ENCODE peak calls at places on chromosomes 3 and 15, in five cellular contexts. H is H1, Z is neuronal stem cell, F is mesenchymal stem cell, D is trophoblast cell. S is an unnamed sample. For H3K4me1, the result is how much of the 10 kb centered on the place peaks cover.

GRCh38 chr3:133944641-133945441 is 49.2 kb upstream of the RAB6B start:
- DNase-seq in D (no peak), Z (no peak), H (no peak), F (peak), S (no peak)

GRCh38 chr3:89107461-89108035 is at the start of gene EPHA3:
- DNase-seq in F (peak), Z (peak), D (peak), H (peak), S (peak)

GRCh38 chr3:186760141-186760813 is 23.1 kb upstream of the EIF4A2 start:
- DNase-seq in H (no peak), F (no peak), D (peak), Z (no peak), S (no peak)

GRCh38 chr3:184144505-184144904 is 9.3 kb downstream of the EIF2B5 start:
- DNase-seq in F (no peak), D (peak), H (no peak), Z (no peak), S (no peak)

GRCh38 chr3:111072016-111072891 is 638 bp downstream of the NECTIN3 start:
- DNase-seq in D (peak), H (peak), F (peak), Z (no peak), S (peak)

GRCh38 chr15:55344206-55344605 is 25.2 kb downstream of the PIGB start:
- DNase-seq in F (no peak), H (no peak), Z (peak), D (no peak), S (peak)

GRCh38 chr3:185153861-185154629 is 1.2 kb upstream of the C3orf70 start:
- DNase-seq in F (no peak), D (no peak), H (peak), Z (no peak), S (peak)

GRCh38 chr3:152417181-152417580 is 148.5 kb downstream of the MBNL1 start:
- DNase-seq in H (no peak), F (no peak), D (peak), Z (no peak), S (no peak)

GRCh38 chr3:99324854-99325253 is 313.5 kb upstream of the COL8A1 start:
- DNase-seq in Z (no peak), D (no peak), F (no peak), H (no peak), S (no peak)

GRCh38 chr3:32200490-32200889 is 38.0 kb upstream of the CMTM8 start:
- DNase-seq in H (no peak), Z (no peak), F (no peak), D (no peak), S (no peak)

GRCh38 chr15:82909080-82909815 is 43.3 kb downstream of the HOMER2 start:
- DNase-seq in F (no peak), D (no peak), Z (no peak), H (no peak), S (no peak)

GRCh38 chr3:18389108-18389733 is 35.9 kb downstream of the SATB1 start:
- DNase-seq in Z (peak), F (peak), D (peak), H (no peak), S (no peak)

GRCh38 chr3:144039661-144040060 is 68.0 kb downstream of the DIPK2A start:
- DNase-seq in F (no peak), Z (no peak), D (no peak), H (no peak), S (no peak)

GRCh38 chr3:195044411-195044810 is 226.5 kb downstream of the XXYLT1 start:
- DNase-seq in Z (no peak), F (no peak), H (no peak), D (no peak), S (no peak)

GRCh38 chr3:63565220-63565619 is 87.3 kb upstream of the SNTN start:
- DNase-seq in Z (no peak), F (no peak), H (no peak), D (no peak), S (no peak)

GRCh38 chr3:134941820-134942219 is 146.8 kb downstream of the EPHB1 start:
- DNase-seq in H (no peak), Z (no peak), F (no peak), D (no peak), S (no peak)

GRCh38 chr3:193978446-193978845 is 157.5 kb upstream of the HES1 start:
- DNase-seq in F (peak), H (no peak), D (peak), Z (no peak), S (no peak)

GRCh38 chr3:119596392-119596791 is 1.3 kb upstream of the PLA1A start:
- DNase-seq in F (no peak), H (no peak), D (no peak), Z (no peak), S (no peak)
- H2BK12ac ChIP-seq in F (no peak), H (no peak), D (no peak), Z (no peak), S (no peak)

DNA sequence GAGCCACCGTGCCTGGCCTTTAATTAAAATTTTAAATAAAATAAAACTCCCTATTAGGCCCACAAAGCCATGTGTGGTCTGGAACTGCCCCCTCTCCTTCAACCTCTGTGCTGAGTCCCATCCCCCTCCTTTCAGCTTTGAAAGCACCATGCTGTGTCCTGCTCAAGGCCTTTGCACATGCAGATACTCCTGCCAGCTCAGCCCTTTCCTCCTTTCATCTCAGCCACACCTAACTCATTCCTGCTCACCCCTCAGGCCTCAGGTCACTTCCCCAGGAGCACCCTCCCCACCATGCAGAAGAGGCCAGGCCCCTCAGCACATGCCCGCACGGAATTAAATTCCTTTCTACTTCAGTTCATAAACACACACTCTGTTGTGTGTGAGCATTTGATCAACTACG is 28.1 kb downstream of the ATRIP start:
- DNase-seq in H (peak), D (peak), Z (no peak), F (no peak), S (peak)
- H3K4me1 ChIP-seq in H (under half), D (under half), Z (under half), F (under half), S (under half)

GRCh38 chr3:196292281-196292923 is 4.9 kb upstream of the PCYT1A start:
- DNase-seq in H (no peak), F (no peak), D (no peak), Z (no peak), S (peak)

GRCh38 chr3:196284396-196284795 is 3.1 kb downstream of the PCYT1A start:
- DNase-seq in H (no peak), D (no peak), F (peak), Z (no peak), S (no peak)

GRCh38 chr3:196288141-196288460 is 575 bp upstream of the PCYT1A start:
- DNase-seq in H (no peak), Z (no peak), D (peak), F (peak), S (no peak)

GRCh38 chr3:196287066-196287404 is 491 bp downstream of the PCYT1A start:
- DNase-seq in D (no peak), F (peak), H (no peak), Z (no peak), S (no peak)

GRCh38 chr3:196287405-196288140 is at the start of gene PCYT1A:
- DNase-seq in H (peak), F (peak), D (peak), Z (peak), S (peak)
- H3K14ac ChIP-seq in H (no peak), F (no peak), D (peak), Z (peak), S (peak)

DNA sequence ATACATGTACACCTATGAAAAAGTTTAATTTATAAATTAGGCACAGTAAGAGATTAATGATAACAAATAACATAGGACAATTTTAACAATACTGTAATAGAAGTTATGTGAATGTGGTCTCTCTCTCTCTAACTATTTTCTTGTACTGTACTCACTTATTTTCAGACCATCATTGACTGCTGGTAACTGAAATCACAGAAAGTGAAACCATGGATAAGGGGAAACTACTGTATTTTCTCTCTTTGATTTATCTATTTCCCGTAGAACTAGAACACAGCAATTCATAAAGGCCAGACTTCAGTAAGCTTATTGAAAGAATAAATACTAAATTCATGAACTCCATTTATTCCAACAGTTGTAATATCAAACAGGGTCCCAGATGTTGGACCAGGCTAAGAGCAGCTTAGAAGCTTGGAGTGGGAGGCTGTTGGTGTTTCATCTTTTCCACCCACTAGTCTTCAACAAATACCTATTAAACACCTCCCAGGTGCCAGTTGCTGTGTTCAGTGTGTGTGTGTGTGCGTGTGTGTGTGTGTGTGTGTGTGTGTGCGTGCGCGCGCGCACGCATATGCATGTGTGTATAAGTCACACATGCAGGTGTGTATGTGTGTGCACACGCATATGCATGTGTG is 235.4 kb downstream of the FOXP1 start:
- DNase-seq in F (no peak), Z (no peak), D (no peak), H (no peak), S (no peak)
- H2BK12ac ChIP-seq in F (no peak), Z (no peak), D (no peak), H (no peak), S (no peak)

GRCh38 chr15:74543043-74543422 is 2.0 kb downstream of the ARID3B start:
- DNase-seq in F (no peak), D (no peak), H (no peak), Z (no peak), S (no peak)
- H3K4me1 ChIP-seq in F (under half), D (under half), H (under half), Z (under half), S (under half)

DNA sequence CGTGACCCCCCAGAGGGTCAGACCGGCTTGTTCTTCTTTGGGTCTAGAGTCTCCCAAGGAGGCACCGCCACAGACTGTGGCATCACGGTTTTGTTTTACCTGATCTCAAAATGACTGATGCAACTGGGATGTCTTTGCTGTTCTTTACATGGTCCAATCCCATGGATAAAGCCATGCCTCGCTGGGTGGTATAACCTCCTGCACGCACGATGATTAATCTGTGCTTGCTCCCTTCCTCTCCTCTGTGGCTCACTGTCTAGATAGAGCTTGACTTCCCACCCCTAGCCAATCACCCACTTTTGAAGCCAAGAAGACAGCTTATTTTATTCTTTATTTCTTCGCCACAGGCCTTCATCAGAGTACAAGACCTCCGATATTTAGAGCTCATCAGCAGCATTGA is 36.6 kb upstream of the RHO start:
- DNase-seq in D (no peak), F (no peak), H (no peak), Z (no peak), S (no peak)
- H3K14ac ChIP-seq in D (peak), F (no peak), H (no peak), Z (no peak), S (no peak)

S was measured in H9.